ENCODE peak calls at places on chromosomes 7 and 10, in six cellular contexts. One of them, this sample, is unnamed.

GRCh38 chr7:118080947-118081346 is 103.0 kb upstream of the LSM8 start:
- DNase-seq in ELR: peak
- DNase-seq in fibroblast of pulmonary artery: peak
- DNase-seq in HEK293T: peak
- DNase-seq in colonic mucosa: peak
- DNase-seq in A172: peak
- DNase-seq in this sample: no peak

GRCh38 chr7:101717986-101718746 is 89.1 kb upstream of the MYL10 start:
- DNase-seq in ELR: peak
- DNase-seq in fibroblast of pulmonary artery: peak
- DNase-seq in HEK293T: no peak
- DNase-seq in colonic mucosa: peak
- DNase-seq in A172: peak
- DNase-seq in this sample: no peak

GRCh38 chr7:149864023-149864422 is 9.7 kb upstream of the ATP6V0E2 start:
- DNase-seq in ELR: no peak
- DNase-seq in fibroblast of pulmonary artery: no peak
- DNase-seq in HEK293T: no peak
- DNase-seq in colonic mucosa: no peak
- DNase-seq in A172: no peak
- DNase-seq in this sample: no peak

GRCh38 chr10:34548466-34548865 is 266.6 kb downstream of the PARD3 start:
- DNase-seq in ELR: no peak
- DNase-seq in fibroblast of pulmonary artery: no peak
- DNase-seq in HEK293T: no peak
- DNase-seq in colonic mucosa: no peak
- DNase-seq in A172: no peak
- DNase-seq in this sample: no peak

GRCh38 chr10:114429581-114430335 is 25.5 kb upstream of the AFAP1L2 start:
- DNase-seq in ELR: no peak
- DNase-seq in fibroblast of pulmonary artery: no peak
- DNase-seq in HEK293T: no peak
- DNase-seq in colonic mucosa: no peak
- DNase-seq in A172: no peak
- DNase-seq in this sample: no peak

GRCh38 chr10:30984563-30985328 is 46.9 kb downstream of the ZNF438 start:
- DNase-seq in ELR: peak
- DNase-seq in fibroblast of pulmonary artery: peak
- DNase-seq in HEK293T: no peak
- DNase-seq in colonic mucosa: no peak
- DNase-seq in A172: peak
- DNase-seq in this sample: no peak

GRCh38 chr7:30921540-30921930 is 9.9 kb downstream of the AQP1 start:
- DNase-seq in ELR: no peak
- DNase-seq in fibroblast of pulmonary artery: no peak
- DNase-seq in HEK293T: no peak
- DNase-seq in colonic mucosa: no peak
- DNase-seq in A172: no peak
- DNase-seq in this sample: peak

GRCh38 chr10:129525408-129525807 is 58.4 kb downstream of the MGMT start:
- DNase-seq in ELR: peak
- DNase-seq in fibroblast of pulmonary artery: peak
- DNase-seq in HEK293T: no peak
- DNase-seq in colonic mucosa: no peak
- DNase-seq in A172: no peak
- DNase-seq in this sample: no peak

GRCh38 chr10:96280859-96281258 is 9.5 kb upstream of the BLNK start:
- DNase-seq in ELR: no peak
- DNase-seq in fibroblast of pulmonary artery: no peak
- DNase-seq in HEK293T: no peak
- DNase-seq in colonic mucosa: no peak
- DNase-seq in A172: no peak
- DNase-seq in this sample: no peak

GRCh38 chr10:79137826-79138225 is 69.1 kb downstream of the ZMIZ1 start:
- DNase-seq in ELR: peak
- DNase-seq in fibroblast of pulmonary artery: no peak
- DNase-seq in HEK293T: no peak
- DNase-seq in colonic mucosa: no peak
- DNase-seq in A172: peak
- DNase-seq in this sample: no peak

GRCh38 chr7:106462365-106462859 is 177.6 kb upstream of the NAMPT start:
- DNase-seq in ELR: peak
- DNase-seq in fibroblast of pulmonary artery: peak
- DNase-seq in HEK293T: no peak
- DNase-seq in colonic mucosa: no peak
- DNase-seq in A172: peak
- DNase-seq in this sample: no peak

GRCh38 chr7:99124636-99125504 is 19.0 kb downstream of the SMURF1 start:
- DNase-seq in ELR: no peak
- DNase-seq in fibroblast of pulmonary artery: no peak
- DNase-seq in HEK293T: no peak
- DNase-seq in colonic mucosa: no peak
- DNase-seq in A172: no peak
- DNase-seq in this sample: no peak